ENCODE peak calls at places on chromosome 20, in six cellular contexts. One of them, this sample, is unnamed.

GRCh38 chr20:58056021-58056591 is 172.3 kb downstream of the ANKRD60 start:
- DNase-seq in Panc1: no peak
- DNase-seq in testis: peak
- DNase-seq in bronchial epithelial cell: no peak
- DNase-seq in left ventricle myocardium inferior: no peak
- DNase-seq in OCI-LY7: no peak
- DNase-seq in this sample: no peak

GRCh38 chr20:58054744-58055373 is 173.6 kb downstream of the ANKRD60 start:
- DNase-seq in bronchial epithelial cell: no peak
- DNase-seq in testis: peak
- DNase-seq in left ventricle myocardium inferior: peak
- DNase-seq in OCI-LY7: no peak
- DNase-seq in Panc1: no peak
- DNase-seq in this sample: peak

GRCh38 chr20:1328680-1329330 is at the start of gene SDCBP2:
- DNase-seq in OCI-LY7: no peak
- DNase-seq in Panc1: no peak
- DNase-seq in left ventricle myocardium inferior: no peak
- DNase-seq in bronchial epithelial cell: peak
- DNase-seq in testis: peak
- DNase-seq in this sample: no peak

GRCh38 chr20:24987873-24988835 is 4.4 kb downstream of the APMAP start:
- DNase-seq in testis: no peak
- DNase-seq in OCI-LY7: no peak
- DNase-seq in bronchial epithelial cell: no peak
- DNase-seq in Panc1: no peak
- DNase-seq in left ventricle myocardium inferior: no peak
- DNase-seq in this sample: no peak

GRCh38 chr20:52103911-52104545 is 87.6 kb downstream of the ZFP64 start:
- DNase-seq in testis: no peak
- DNase-seq in bronchial epithelial cell: no peak
- DNase-seq in left ventricle myocardium inferior: no peak
- DNase-seq in OCI-LY7: no peak
- DNase-seq in Panc1: no peak
- DNase-seq in this sample: peak

GRCh38 chr20:22305391-22305790 is 279.0 kb downstream of the FOXA2 start:
- DNase-seq in bronchial epithelial cell: no peak
- DNase-seq in OCI-LY7: no peak
- DNase-seq in left ventricle myocardium inferior: no peak
- DNase-seq in testis: no peak
- DNase-seq in Panc1: no peak
- DNase-seq in this sample: no peak

GRCh38 chr20:37362821-37363220 is 16.9 kb downstream of the SRC start:
- DNase-seq in Panc1: no peak
- DNase-seq in OCI-LY7: no peak
- DNase-seq in testis: no peak
- DNase-seq in bronchial epithelial cell: no peak
- DNase-seq in left ventricle myocardium inferior: no peak
- DNase-seq in this sample: no peak

GRCh38 chr20:37309290-37309689 is 19.8 kb downstream of the MANBAL start:
- DNase-seq in OCI-LY7: no peak
- DNase-seq in bronchial epithelial cell: no peak
- DNase-seq in Panc1: no peak
- DNase-seq in testis: no peak
- DNase-seq in left ventricle myocardium inferior: no peak
- DNase-seq in this sample: no peak

GRCh38 chr20:18431206-18431605 is 35.6 kb downstream of the DZANK1 start:
- DNase-seq in bronchial epithelial cell: no peak
- DNase-seq in OCI-LY7: no peak
- DNase-seq in testis: peak
- DNase-seq in left ventricle myocardium inferior: no peak
- DNase-seq in Panc1: no peak
- DNase-seq in this sample: no peak

GRCh38 chr20:17650301-17650761 is 31.7 kb downstream of the RRBP1 start:
- DNase-seq in OCI-LY7: peak
- DNase-seq in testis: no peak
- DNase-seq in left ventricle myocardium inferior: no peak
- DNase-seq in Panc1: no peak
- DNase-seq in bronchial epithelial cell: no peak
- DNase-seq in this sample: no peak

GRCh38 chr20:3730803-3731370 is 1.6 kb upstream of the HSPA12B start:
- DNase-seq in OCI-LY7: no peak
- DNase-seq in left ventricle myocardium inferior: no peak
- DNase-seq in Panc1: no peak
- DNase-seq in testis: no peak
- DNase-seq in bronchial epithelial cell: no peak
- DNase-seq in this sample: no peak

GRCh38 chr20:64168381-64169088 is 4.3 kb downstream of the MYT1 start:
- DNase-seq in left ventricle myocardium inferior: no peak
- DNase-seq in Panc1: no peak
- DNase-seq in OCI-LY7: no peak
- DNase-seq in testis: no peak
- DNase-seq in bronchial epithelial cell: no peak
- DNase-seq in this sample: peak

GRCh38 chr20:53840462-53841000 is 229.9 kb downstream of the BCAS1 start:
- DNase-seq in testis: no peak
- DNase-seq in Panc1: no peak
- DNase-seq in OCI-LY7: no peak
- DNase-seq in bronchial epithelial cell: no peak
- DNase-seq in left ventricle myocardium inferior: no peak
- DNase-seq in this sample: no peak

GRCh38 chr20:23399568-23400241 is 21.6 kb downstream of the NAPB start:
- DNase-seq in OCI-LY7: no peak
- DNase-seq in Panc1: no peak
- DNase-seq in testis: no peak
- DNase-seq in bronchial epithelial cell: no peak
- DNase-seq in left ventricle myocardium inferior: no peak
- DNase-seq in this sample: peak

GRCh38 chr20:11755071-11755881 is 162.4 kb upstream of the BTBD3 start:
- DNase-seq in Panc1: no peak
- DNase-seq in OCI-LY7: no peak
- DNase-seq in left ventricle myocardium inferior: no peak
- DNase-seq in bronchial epithelial cell: no peak
- DNase-seq in testis: no peak
- DNase-seq in this sample: peak

GRCh38 chr20:57388953-57389694 is 2.1 kb upstream of the RBM38 start:
- DNase-seq in OCI-LY7: peak
- DNase-seq in bronchial epithelial cell: peak
- DNase-seq in Panc1: no peak
- DNase-seq in left ventricle myocardium inferior: peak
- DNase-seq in testis: peak
- DNase-seq in this sample: peak

GRCh38 chr20:50980071-50980681 is 21.6 kb downstream of the MOCS3 start:
- DNase-seq in Panc1: peak
- DNase-seq in OCI-LY7: no peak
- DNase-seq in testis: no peak
- DNase-seq in left ventricle myocardium inferior: no peak
- DNase-seq in bronchial epithelial cell: peak
- DNase-seq in this sample: peak

GRCh38 chr20:57589728-57590484 is 29.0 kb downstream of the PCK1 start:
- DNase-seq in OCI-LY7: no peak
- DNase-seq in bronchial epithelial cell: no peak
- DNase-seq in Panc1: no peak
- DNase-seq in left ventricle myocardium inferior: no peak
- DNase-seq in testis: no peak
- DNase-seq in this sample: no peak

GRCh38 chr20:58645277-58645968 is 5.7 kb upstream of the STX16 start:
- DNase-seq in bronchial epithelial cell: peak
- DNase-seq in OCI-LY7: no peak
- DNase-seq in left ventricle myocardium inferior: no peak
- DNase-seq in Panc1: no peak
- DNase-seq in testis: peak
- DNase-seq in this sample: no peak

GRCh38 chr20:11796041-11796440 is 121.7 kb upstream of the BTBD3 start:
- DNase-seq in Panc1: no peak
- DNase-seq in bronchial epithelial cell: no peak
- DNase-seq in OCI-LY7: no peak
- DNase-seq in left ventricle myocardium inferior: no peak
- DNase-seq in testis: no peak
- DNase-seq in this sample: no peak

GRCh38 chr20:37359836-37360235 is 13.9 kb downstream of the SRC start:
- DNase-seq in Panc1: no peak
- DNase-seq in left ventricle myocardium inferior: no peak
- DNase-seq in bronchial epithelial cell: no peak
- DNase-seq in testis: no peak
- DNase-seq in OCI-LY7: no peak
- DNase-seq in this sample: no peak

DNA sequence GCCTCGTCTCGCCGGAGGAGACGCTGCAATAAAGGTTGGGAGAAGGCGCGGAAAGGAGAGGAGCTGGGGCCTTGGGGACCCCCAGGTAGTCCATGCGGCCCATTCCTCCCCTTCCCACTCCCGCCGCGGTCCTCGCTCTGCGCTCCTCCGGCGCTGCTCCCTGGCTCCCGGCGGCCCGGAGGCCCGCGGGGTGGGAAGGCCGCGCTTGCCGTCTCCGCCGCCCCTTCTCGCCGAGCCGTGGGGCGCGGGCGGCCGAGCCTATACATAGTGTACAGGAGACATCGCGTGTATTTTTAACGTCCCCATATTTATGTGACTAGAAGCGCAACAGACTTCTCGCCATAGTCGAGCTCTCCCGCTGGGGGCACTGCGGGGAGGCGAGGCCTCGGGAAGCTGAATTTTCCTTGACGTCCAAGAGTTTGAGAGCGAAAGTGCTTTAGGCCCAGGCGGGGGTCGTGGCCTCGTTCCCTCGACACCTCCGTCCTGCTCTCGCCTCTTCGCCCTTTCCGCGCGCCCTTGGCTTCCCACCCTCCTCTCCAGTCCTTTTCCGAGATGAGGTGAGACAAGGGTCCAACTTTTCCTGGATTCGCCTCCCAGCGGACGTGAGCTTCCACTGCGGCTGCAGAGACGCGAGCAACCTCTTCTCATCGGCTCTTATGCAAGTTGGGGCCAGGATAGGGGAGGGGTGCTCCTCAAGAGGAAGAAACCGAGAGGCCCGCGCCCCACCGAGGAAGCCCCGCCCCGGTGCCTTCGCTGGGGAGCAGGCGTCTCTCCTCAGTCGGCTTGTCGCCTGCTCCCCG is 29.0 kb downstream of the SLC12A5 start:
- DNase-seq in OCI-LY7: no peak
- DNase-seq in Panc1: no peak
- DNase-seq in left ventricle myocardium inferior: peak
- DNase-seq in testis: no peak
- DNase-seq in bronchial epithelial cell: peak
- DNase-seq in this sample: peak
- H3K4me3 ChIP-seq in OCI-LY7: no peak
- H3K4me3 ChIP-seq in Panc1: no peak
- H3K4me3 ChIP-seq in left ventricle myocardium inferior: peak
- H3K4me3 ChIP-seq in testis: peak
- H3K4me3 ChIP-seq in bronchial epithelial cell: peak
- H3K4me3 ChIP-seq in this sample: peak

GRCh38 chr20:46168438-46168837 is 50.3 kb downstream of the CD40 start:
- DNase-seq in left ventricle myocardium inferior: no peak
- DNase-seq in testis: no peak
- DNase-seq in OCI-LY7: no peak
- DNase-seq in bronchial epithelial cell: no peak
- DNase-seq in Panc1: no peak
- DNase-seq in this sample: no peak

GRCh38 chr20:46167080-46167479 is 49.0 kb downstream of the CD40 start:
- DNase-seq in Panc1: no peak
- DNase-seq in OCI-LY7: no peak
- DNase-seq in left ventricle myocardium inferior: no peak
- DNase-seq in bronchial epithelial cell: no peak
- DNase-seq in testis: no peak
- DNase-seq in this sample: no peak

GRCh38 chr20:46160661-46161060 is 42.5 kb downstream of the CD40 start:
- DNase-seq in bronchial epithelial cell: no peak
- DNase-seq in Panc1: no peak
- DNase-seq in testis: no peak
- DNase-seq in OCI-LY7: no peak
- DNase-seq in left ventricle myocardium inferior: no peak
- DNase-seq in this sample: no peak

GRCh38 chr20:46161921-46162320 is 43.8 kb downstream of the CD40 start:
- DNase-seq in bronchial epithelial cell: no peak
- DNase-seq in OCI-LY7: no peak
- DNase-seq in Panc1: no peak
- DNase-seq in testis: no peak
- DNase-seq in left ventricle myocardium inferior: no peak
- DNase-seq in this sample: no peak

GRCh38 chr20:46164166-46164565 is 46.1 kb downstream of the CD40 start:
- DNase-seq in testis: no peak
- DNase-seq in left ventricle myocardium inferior: no peak
- DNase-seq in OCI-LY7: no peak
- DNase-seq in Panc1: no peak
- DNase-seq in bronchial epithelial cell: no peak
- DNase-seq in this sample: no peak
- TF ChIP-seq CTCF in testis: no peak
- TF ChIP-seq CTCF in left ventricle myocardium inferior: no peak
- TF ChIP-seq CTCF in OCI-LY7: no peak
- TF ChIP-seq CTCF in Panc1: no peak
- TF ChIP-seq CTCF in bronchial epithelial cell: no peak
- TF ChIP-seq CTCF in this sample: no peak

GRCh38 chr20:4814696-4815252 is 93.1 kb downstream of the PRND start:
- DNase-seq in Panc1: no peak
- DNase-seq in OCI-LY7: peak
- DNase-seq in left ventricle myocardium inferior: peak
- DNase-seq in bronchial epithelial cell: no peak
- DNase-seq in testis: no peak
- DNase-seq in this sample: no peak
- H3K4me3 ChIP-seq in Panc1: no peak
- H3K4me3 ChIP-seq in OCI-LY7: peak
- H3K4me3 ChIP-seq in left ventricle myocardium inferior: peak
- H3K4me3 ChIP-seq in bronchial epithelial cell: no peak
- H3K4me3 ChIP-seq in testis: no peak
- H3K4me3 ChIP-seq in this sample: no peak

GRCh38 chr20:10047427-10047826 is 12.6 kb downstream of the ANKEF1 start:
- DNase-seq in OCI-LY7: no peak
- DNase-seq in testis: peak
- DNase-seq in Panc1: no peak
- DNase-seq in bronchial epithelial cell: no peak
- DNase-seq in left ventricle myocardium inferior: no peak
- DNase-seq in this sample: no peak
- TF ChIP-seq CTCF in OCI-LY7: peak
- TF ChIP-seq CTCF in testis: no peak
- TF ChIP-seq CTCF in Panc1: peak
- TF ChIP-seq CTCF in bronchial epithelial cell: peak
- TF ChIP-seq CTCF in left ventricle myocardium inferior: no peak
- TF ChIP-seq CTCF in this sample: peak